ENCODE peak calls at places on chromosomes 3 and 15, in six cellular contexts. O, U, L, Q, X and B are unnamed samples.

GRCh38 chr3:135240426-135240825 is 445.4 kb downstream of the EPHB1 start:
- DNase-seq in Q (peak), X (peak), O (no peak), L (no peak), U (no peak), B (no peak)

GRCh38 chr3:156614642-156615511 is 59.5 kb upstream of the TIPARP start:
- DNase-seq in X (no peak), U (peak), O (no peak), Q (peak), L (no peak), B (no peak)

GRCh38 chr3:51337666-51338065 is 47.4 kb upstream of the MANF start:
- DNase-seq in X (no peak), U (no peak), L (no peak), O (no peak), Q (no peak), B (no peak)

GRCh38 chr15:45205192-45205591 is 17.4 kb upstream of the SHF start:
- DNase-seq in Q (peak), X (peak), O (peak), L (peak), U (peak), B (peak)

GRCh38 chr15:29465196-29465595 is 195.6 kb upstream of the NSMCE3 start:
- DNase-seq in U (no peak), X (no peak), L (no peak), Q (no peak), O (no peak), B (no peak)

GRCh38 chr3:187725653-187726370 is 19.5 kb downstream of the BCL6 start:
- DNase-seq in Q (no peak), U (no peak), O (no peak), X (no peak), L (no peak), B (no peak)

GRCh38 chr3:41418961-41419691 is 219.8 kb downstream of the CTNNB1 start:
- DNase-seq in L (peak), O (no peak), Q (peak), U (peak), X (no peak), B (peak)

GRCh38 chr3:174358252-174358651 is 500.9 kb upstream of the NAALADL2 start:
- DNase-seq in U (no peak), X (no peak), Q (peak), O (no peak), L (no peak), B (no peak)

GRCh38 chr3:69925506-69925905 is 74.0 kb upstream of the SAMMSON start:
- DNase-seq in Q (peak), L (no peak), X (no peak), O (no peak), U (peak), B (no peak)

GRCh38 chr3:121649645-121650044 is 11.1 kb downstream of the HCLS1 start:
- DNase-seq in O (no peak), X (no peak), U (peak), L (no peak), Q (peak), B (no peak)

GRCh38 chr3:9779197-9779596 is 9.4 kb upstream of the CAMK1 start:
- DNase-seq in L (no peak), X (no peak), U (no peak), Q (no peak), O (no peak), B (no peak)

GRCh38 chr3:97917813-97918536 is 54.3 kb downstream of the RIOX2 start:
- DNase-seq in X (no peak), U (peak), L (no peak), Q (peak), O (no peak), B (no peak)

DNA sequence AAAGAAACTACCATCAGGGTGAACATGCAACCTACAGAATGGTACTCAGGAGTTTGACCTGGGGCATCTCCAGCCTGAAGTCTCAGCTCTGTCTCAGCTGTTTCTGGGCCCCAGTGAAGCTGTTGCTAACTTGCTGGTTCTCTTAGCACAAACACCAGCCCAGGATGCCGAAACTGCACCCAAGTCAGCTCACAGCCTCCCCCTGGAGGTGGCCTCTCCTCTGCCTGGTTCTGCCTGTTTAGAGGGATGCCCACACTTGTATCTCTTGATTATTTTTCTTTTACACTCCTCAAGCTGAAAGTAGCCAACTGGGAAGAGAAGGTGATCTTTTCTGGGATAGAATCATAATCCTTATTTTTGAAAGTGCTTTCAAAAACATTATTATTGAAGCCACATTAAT is 289.0 kb upstream of the RASGRP1 start:
- DNase-seq in Q (peak), O (peak), U (peak), X (peak), L (no peak), B (no peak)
- TF ChIP-seq CTCF in Q (peak), O (no peak), U (peak), X (no peak), L (peak), B (no peak)

DNA sequence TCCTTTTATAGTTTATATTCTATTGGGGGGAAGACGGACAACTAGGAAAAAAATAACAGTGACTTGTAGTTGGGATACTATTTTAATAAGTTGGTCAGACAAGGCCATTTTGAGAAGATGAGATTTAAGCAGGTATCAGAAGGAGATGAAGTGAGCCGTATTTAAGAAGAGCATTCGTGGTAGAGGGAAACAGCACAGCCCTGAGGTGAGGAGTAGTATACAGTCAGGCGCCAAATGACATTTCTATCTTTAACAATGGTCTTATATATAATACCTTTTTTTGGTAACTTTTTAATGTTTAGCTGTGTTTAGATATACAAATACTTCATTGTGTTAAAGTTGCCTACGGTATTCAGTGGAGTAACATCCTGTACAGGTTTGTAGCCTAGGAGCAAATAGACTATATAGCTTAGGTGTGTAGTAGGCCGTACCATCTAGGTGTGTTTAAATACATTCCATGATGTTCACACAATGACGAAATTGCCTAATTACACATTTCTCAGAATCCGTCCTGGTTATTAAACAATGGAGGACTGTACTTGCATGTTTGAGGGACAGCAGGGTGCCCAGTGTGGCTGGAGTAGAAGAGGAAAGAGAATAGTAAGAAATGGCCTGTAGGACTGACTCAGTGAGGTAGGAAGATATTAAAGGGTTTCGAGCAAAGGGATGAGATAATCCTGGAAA is 1.6 kb downstream of the NKTR start:
- DNase-seq in U (peak), Q (peak), X (no peak), O (no peak), L (no peak), B (no peak)
- TF ChIP-seq CTCF in U (peak), Q (peak), X (no peak), O (no peak), L (no peak), B (no peak)

DNA sequence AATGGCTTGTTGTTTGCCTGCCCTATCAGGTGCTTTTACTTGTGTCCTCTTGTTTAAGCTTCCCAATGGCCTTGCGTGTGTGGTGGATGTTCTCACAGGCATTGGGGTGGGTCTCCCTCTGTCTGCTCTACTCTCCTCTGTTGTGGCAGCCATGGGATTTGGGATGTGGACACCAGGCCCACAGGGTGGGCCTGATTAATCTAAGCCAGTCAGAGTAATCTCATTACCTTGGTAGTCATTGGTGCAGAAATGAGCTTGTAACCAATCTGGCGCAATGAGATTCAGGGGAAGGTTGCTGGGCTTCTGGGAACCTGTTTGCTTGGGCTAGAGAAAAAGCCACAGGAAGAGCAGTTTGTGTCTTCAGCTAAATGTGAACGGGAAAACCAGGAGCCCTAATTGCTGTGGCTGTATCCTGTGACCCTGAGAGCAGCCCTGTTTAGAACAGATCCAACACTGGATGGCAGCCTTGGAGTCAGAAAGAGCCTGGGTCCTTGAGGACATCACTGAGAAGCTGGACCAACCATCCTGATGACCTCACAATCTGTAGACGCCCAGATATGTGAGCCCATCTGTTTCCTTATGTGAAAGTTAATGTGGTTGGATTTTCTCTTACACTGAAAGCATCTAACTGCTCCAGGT is 157.3 kb upstream of the UBE2E1 start:
- DNase-seq in L (no peak), X (no peak), Q (peak), O (no peak), U (peak), B (peak)
- TF ChIP-seq CTCF in L (peak), X (no peak), Q (peak), O (no peak), U (no peak), B (peak)

DNA sequence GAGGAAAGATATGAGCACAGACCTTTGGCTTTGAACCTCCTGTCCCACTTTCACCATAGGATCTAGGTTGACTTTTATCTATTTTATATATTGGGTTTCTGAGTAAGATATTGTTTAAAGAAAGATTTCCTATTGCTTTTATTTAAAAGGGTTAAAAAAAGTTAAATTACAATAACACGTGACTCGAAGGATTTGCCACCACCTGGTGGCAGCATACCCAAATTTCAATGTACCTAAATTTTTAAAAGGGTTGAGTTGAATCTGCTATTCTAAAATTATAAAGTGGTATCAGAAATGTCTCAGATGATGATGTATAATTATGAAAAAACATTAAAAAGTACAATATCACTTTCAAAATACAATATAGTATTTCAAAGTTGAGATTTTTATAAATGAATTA is 368.4 kb downstream of the MECOM start:
- DNase-seq in L (no peak), O (no peak), X (no peak), U (peak), Q (peak), B (peak)
- TF ChIP-seq CTCF in L (peak), O (peak), X (peak), U (peak), Q (peak), B (peak)

GRCh38 chr3:125206934-125207333 is 5.6 kb downstream of the SLC12A8 start:
- DNase-seq in X (no peak), L (no peak), O (no peak), U (no peak), Q (no peak), B (no peak)

GRCh38 chr3:125207507-125207906 is 5.0 kb downstream of the SLC12A8 start:
- DNase-seq in X (no peak), O (no peak), U (no peak), Q (no peak), L (no peak), B (no peak)

GRCh38 chr3:125203731-125204130 is 8.8 kb downstream of the SLC12A8 start:
- DNase-seq in U (no peak), Q (no peak), O (no peak), X (no peak), L (no peak), B (no peak)

GRCh38 chr3:125200731-125201139 is 11.8 kb downstream of the SLC12A8 start:
- DNase-seq in L (no peak), Q (no peak), O (no peak), U (no peak), X (no peak), B (no peak)

GRCh38 chr3:125202197-125202596 is 10.4 kb downstream of the SLC12A8 start:
- DNase-seq in O (no peak), L (no peak), U (peak), X (peak), Q (peak), B (peak)
- TF ChIP-seq CTCF in O (no peak), L (peak), U (peak), X (no peak), Q (peak), B (no peak)

GRCh38 chr3:168620854-168621253 is 525.1 kb upstream of the GOLIM4 start:
- DNase-seq in Q (peak), U (peak), X (peak), L (peak), O (peak), B (peak)
- TF ChIP-seq CTCF in Q (peak), U (peak), X (peak), L (peak), O (peak), B (no peak)

DNA sequence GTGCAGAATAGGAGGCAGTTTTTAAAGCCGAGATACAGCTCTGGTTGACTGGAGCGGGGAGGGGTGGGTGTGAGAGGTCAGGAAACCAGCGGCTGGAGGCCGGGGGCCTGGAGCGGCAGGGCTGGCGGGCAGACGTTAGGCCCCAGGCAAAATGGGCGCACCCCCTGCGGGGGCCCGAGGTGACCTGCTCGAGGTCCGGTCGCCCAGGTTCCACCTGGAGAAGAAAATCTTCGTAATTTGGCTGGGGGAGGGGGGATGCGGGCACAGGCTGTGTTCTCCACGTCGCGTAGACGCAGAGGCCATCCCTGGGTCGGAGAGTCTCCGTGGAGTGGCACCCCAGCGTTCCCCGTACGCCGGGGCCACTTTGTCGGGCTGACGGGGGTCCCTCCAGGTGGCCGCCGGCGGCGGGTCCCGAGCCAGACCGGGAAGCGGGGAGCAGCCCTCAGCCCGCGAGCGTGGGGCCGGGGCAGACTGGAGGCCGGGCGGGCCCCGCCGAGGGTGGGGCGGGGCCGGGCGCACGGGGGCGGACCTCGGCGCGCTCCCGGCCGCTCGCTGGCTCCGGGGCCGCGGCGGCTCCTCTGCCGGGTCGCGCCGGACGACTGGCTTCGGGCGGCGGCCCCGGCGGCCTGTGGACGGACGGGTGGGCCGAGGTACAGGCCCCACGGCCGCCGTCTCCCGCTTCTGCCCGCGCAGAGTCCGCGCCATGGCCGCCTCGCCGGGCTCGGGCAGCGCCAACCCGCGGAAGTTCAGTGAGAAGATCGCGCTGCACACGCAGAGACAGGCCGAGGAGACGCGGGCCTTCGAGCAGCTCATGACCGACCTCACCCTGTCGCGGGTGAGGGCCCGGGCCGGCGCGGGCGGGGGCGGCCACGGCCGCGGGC is at the start of gene CRTC3:
- DNase-seq in U (peak), X (peak), Q (peak), L (no peak), O (peak), B (peak)
- TF ChIP-seq CTCF in U (peak), X (no peak), Q (no peak), L (no peak), O (no peak), B (peak)

GRCh38 chr15:74429784-74430141 is 4.0 kb downstream of the SEMA7A start:
- DNase-seq in L (no peak), Q (no peak), O (no peak), U (no peak), X (no peak), B (no peak)
- TF ChIP-seq CTCF in L (no peak), Q (no peak), O (no peak), U (no peak), X (no peak), B (no peak)

DNA sequence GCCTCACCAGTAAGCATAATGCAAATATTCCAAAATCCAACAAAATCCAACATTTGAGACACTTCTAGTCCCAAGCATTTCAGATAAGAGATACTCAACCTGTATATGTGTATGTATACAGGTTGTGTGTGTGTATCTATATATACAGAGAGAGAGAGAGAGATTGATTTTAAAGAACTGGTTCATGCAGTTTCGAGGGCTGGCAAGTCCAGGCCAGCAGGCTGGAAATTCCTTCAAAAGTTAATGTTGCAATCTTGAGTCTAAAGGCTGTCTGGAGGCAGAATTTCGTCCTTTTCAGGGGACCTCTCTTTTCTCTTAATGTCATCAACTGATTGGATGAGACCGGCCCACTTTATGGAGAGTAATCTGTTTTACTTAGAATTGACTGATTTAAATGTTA is 199.6 kb upstream of the IL12A start:
- DNase-seq in U (peak), O (no peak), X (no peak), L (no peak), Q (no peak), B (no peak)
- TF ChIP-seq CTCF in U (no peak), O (no peak), X (no peak), L (no peak), Q (no peak), B (no peak)